ENCODE peak calls at places on chromosomes 4 and X, in four cellular contexts. Q is T1000, X is activated gamma-delta T cell treated with Interleukin-2 at 50 U/mL for 16 hours, F is breast epithelium. E is an unnamed sample.

GRCh38 chr4:164807611-164808010 is 53.7 kb downstream of the SMIM31 start:
- DNase-seq in Q (no peak), X (no peak), F (no peak), E (no peak)

GRCh38 chrX:44651347-44651746 is 108.7 kb upstream of the FUNDC1 start:
- DNase-seq in Q (no peak), X (no peak), F (no peak), E (no peak)

GRCh38 chrX:119150163-119151135 is 22.8 kb upstream of the KIAA1210 start:
- DNase-seq in Q (no peak), X (no peak), F (no peak), E (no peak)

GRCh38 chr4:26055855-26056254 is 141.8 kb downstream of the SMIM20 start:
- DNase-seq in Q (no peak), X (no peak), F (no peak), E (no peak)

GRCh38 chrX:13078739-13079444 is 34.5 kb upstream of the FAM9C start:
- DNase-seq in Q (no peak), X (no peak), F (no peak), E (no peak)

GRCh38 chr4:178784491-178784890 is 1342.3 kb upstream of the AGA start:
- DNase-seq in Q (no peak), X (no peak), F (no peak), E (no peak)

GRCh38 chr4:168551945-168552695 is 55.3 kb downstream of the PALLD start:
- DNase-seq in Q (no peak), X (no peak), F (no peak), E (no peak)

GRCh38 chr4:120228086-120228485 is 161.4 kb upstream of the MAD2L1 start:
- DNase-seq in Q (no peak), X (no peak), F (no peak), E (no peak)

GRCh38 chrX:14753436-14753835 is 119.4 kb downstream of the FANCB start:
- DNase-seq in Q (no peak), X (no peak), F (no peak), E (no peak)

E was measured in immature natural killer cell.